ENCODE peak calls at places on chromosomes 4 and X, in six cellular contexts. S, I, F, H, X and O are unnamed samples.

GRCh38 chr4:6198768-6199343 is 1.5 kb downstream of the JAKMIP1 start:
- DNase-seq in S (no peak), I (no peak), F (no peak), H (peak; percentile 77), X (no peak), O (no peak)

GRCh38 chr4:48275247-48275646 is 5.6 kb upstream of the TEC start:
- DNase-seq in S (no peak), I (no peak), F (no peak), H (no peak), X (peak; percentile 15), O (no peak)

GRCh38 chrX:136856050-136856449 is 24.5 kb downstream of the RBMX start:
- DNase-seq in S (no peak), I (no peak), F (no peak), H (no peak), X (no peak), O (no peak)

GRCh38 chrX:17499512-17499911 is 124.5 kb downstream of the NHS start:
- DNase-seq in S (no peak), I (no peak), F (no peak), H (no peak), X (no peak), O (no peak)

GRCh38 chr4:148850257-148850995 is 408.2 kb upstream of the NR3C2 start:
- DNase-seq in S (no peak), I (no peak), F (no peak), H (no peak), X (peak; percentile 20), O (no peak)

GRCh38 chr4:96260071-96260682 is 420.3 kb downstream of the PDHA2 start:
- DNase-seq in S (no peak), I (no peak), F (no peak), H (no peak), X (no peak), O (no peak)

GRCh38 chr4:26736621-26737020 is 124.0 kb upstream of the STIM2 start:
- DNase-seq in S (no peak), I (no peak), F (no peak), H (no peak), X (no peak), O (no peak)

GRCh38 chr4:118099106-118099505 is 64.8 kb downstream of the NDST3 start:
- DNase-seq in S (no peak), I (no peak), F (no peak), H (no peak), X (no peak), O (no peak)

GRCh38 chrX:131987252-131987651 is 35.9 kb upstream of the STK26 start:
- DNase-seq in S (no peak), I (no peak), F (no peak), H (no peak), X (no peak), O (no peak)

GRCh38 chr4:84647307-84647884 is 64.5 kb downstream of the CDS1 start:
- DNase-seq in S (no peak), I (no peak), F (no peak), H (no peak), X (no peak), O (no peak)

GRCh38 chr4:99945718-99946345 is 586 bp downstream of the DNAJB14 start:
- DNase-seq in S (no peak), I (no peak), F (peak; percentile 77), H (peak; percentile 90), X (peak; percentile 44), O (no peak)

GRCh38 chr4:150215601-150216000 is 137.4 kb downstream of the DCLK2 start:
- DNase-seq in S (no peak), I (no peak), F (no peak), H (no peak), X (no peak), O (no peak)

GRCh38 chr4:108540536-108540935 is 79.8 kb upstream of the RPL34 start:
- DNase-seq in S (no peak), I (no peak), F (no peak), H (no peak), X (no peak), O (no peak)

GRCh38 chr4:145732416-145732815 is 52.5 kb downstream of the C4orf51 start:
- DNase-seq in S (no peak), I (no peak), F (no peak), H (no peak), X (no peak), O (no peak)

GRCh38 chr4:145732001-145732400 is 52.1 kb downstream of the C4orf51 start:
- DNase-seq in S (no peak), I (no peak), F (no peak), H (no peak), X (no peak), O (no peak)

GRCh38 chr4:145734051-145734450 is 54.1 kb downstream of the C4orf51 start:
- DNase-seq in S (peak; percentile 32), I (no peak), F (no peak), H (no peak), X (no peak), O (no peak)

GRCh38 chr4:145734576-145735329 is 54.8 kb downstream of the C4orf51 start:
- DNase-seq in S (peak; percentile 91), I (no peak), F (no peak), H (no peak), X (peak; percentile 36), O (peak; percentile 45)

GRCh38 chr4:145732895-145733880 is 53.2 kb downstream of the C4orf51 start:
- DNase-seq in S (peak; percentile 95), I (peak; percentile 35), F (peak; percentile 97), H (peak; percentile 98), X (peak; percentile 53), O (peak; percentile 97)
- H3K4me1 ChIP-seq in S (peaks cover 17% of the 10 kb centered on the region), I (peaks cover 35% of the 10 kb centered on the region), F (peaks cover 32% of the 10 kb centered on the region), H (peaks cover 54% of the 10 kb centered on the region), X (peaks cover 16% of the 10 kb centered on the region), O (peaks cover 55% of the 10 kb centered on the region)

GRCh38 chrX:101407748-101408529 is at the start of the genes GLA and HNRNPH2:
- DNase-seq in S (peak; percentile 95), I (peak; percentile 58), F (peak; percentile 88), H (peak; percentile 86), X (peak; percentile 97), O (peak; percentile 90)
- TF ChIP-seq POLR2A in S (peak; percentile 86), I (no peak), F (no peak), H (peak; percentile 89), X (peak; percentile 70), O (peak; percentile 12)

DNA sequence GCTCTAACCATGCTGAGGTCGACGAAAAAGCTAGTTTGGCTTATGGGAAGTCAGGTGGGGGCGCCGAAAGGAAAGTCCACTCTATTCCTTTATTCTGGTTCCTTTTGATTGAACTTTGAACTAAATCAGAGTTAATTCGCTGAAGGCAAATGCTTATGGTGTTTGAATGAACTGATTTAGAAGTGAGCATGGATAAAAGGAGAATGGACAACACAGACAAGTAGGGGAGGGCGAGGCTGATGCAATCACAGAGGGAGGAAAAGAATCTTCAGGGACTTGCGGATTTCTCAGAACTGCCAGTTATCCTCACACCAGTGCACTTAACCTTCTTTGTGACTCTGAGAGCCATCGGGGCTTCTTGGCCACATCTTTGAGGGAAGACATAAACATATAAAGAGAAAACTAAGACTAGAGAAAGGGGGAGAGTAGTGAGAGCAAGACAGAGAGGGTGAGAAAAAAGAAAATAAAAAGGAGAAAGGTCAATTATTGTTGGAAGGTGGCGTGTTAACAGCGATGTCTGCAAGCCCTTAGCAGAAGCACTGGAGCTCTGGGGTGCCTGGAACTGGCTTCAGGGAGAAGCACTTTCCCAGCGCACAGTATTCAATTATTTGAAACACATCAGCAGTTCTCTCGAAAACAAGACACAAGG is 79.6 kb upstream of the PLAC1 start:
- DNase-seq in S (no peak), I (no peak), F (no peak), H (no peak), X (no peak), O (no peak)
- H3K4me1 ChIP-seq in S (no peaks in the 10 kb centered on the region), I (no peaks in the 10 kb centered on the region), F (no peaks in the 10 kb centered on the region), H (no peaks in the 10 kb centered on the region), X (no peaks in the 10 kb centered on the region), O (no peaks in the 10 kb centered on the region)

GRCh38 chr4:24584175-24584850 is at the start of gene DHX15:
- DNase-seq in S (peak; percentile 96), I (peak; percentile 73), F (peak; percentile 97), H (peak; percentile 99), X (peak; percentile 92), O (peak; percentile 96)
- TF ChIP-seq POLR2A in S (peak; percentile 82), I (no peak), F (no peak), H (peak; percentile 86), X (peak; percentile 83), O (peak; percentile 81)

DNA sequence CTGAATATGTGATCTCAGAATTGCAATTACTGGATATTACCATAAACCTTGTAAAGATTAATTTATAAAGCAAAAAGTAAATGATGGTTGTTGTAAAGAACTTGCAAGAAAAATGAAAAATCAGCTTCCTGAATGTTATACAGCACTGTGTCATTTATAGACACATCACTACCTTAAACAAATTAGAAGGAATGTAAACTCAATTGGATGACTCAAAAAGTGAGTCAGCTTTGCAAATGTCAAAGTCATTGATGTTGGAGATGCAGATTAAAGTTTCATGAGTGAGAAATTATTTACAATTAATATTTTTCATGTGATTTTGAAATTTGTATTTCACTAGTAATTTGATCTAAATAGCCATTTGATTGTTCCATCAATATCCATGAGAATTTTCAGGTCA is 193.2 kb downstream of the RAPGEF2 start:
- DNase-seq in S (no peak), I (no peak), F (no peak), H (no peak), X (peak; percentile 22), O (no peak)
- H3K4me1 ChIP-seq in S (no peaks in the 10 kb centered on the region), I (peaks cover 7% of the 10 kb centered on the region), F (peaks cover 24% of the 10 kb centered on the region), H (peaks cover 5% of the 10 kb centered on the region), X (peaks cover 7% of the 10 kb centered on the region), O (peaks cover 6% of the 10 kb centered on the region)

GRCh38 chr4:139815646-139816601 is 150.3 kb downstream of the MGST2 start:
- DNase-seq in S (peak; percentile 86), I (no peak), F (no peak), H (no peak), X (no peak), O (no peak)
- TF ChIP-seq POLR2A in S (peak; percentile 62), I (no peak), F (no peak), H (no peak), X (no peak), O (no peak)

GRCh38 chr4:184895012-184895795 is 69.4 kb upstream of the ACSL1 start:
- DNase-seq in S (no peak), I (no peak), F (no peak), H (no peak), X (no peak), O (no peak)
- H3K4me1 ChIP-seq in S (no peaks in the 10 kb centered on the region), I (peaks cover 9% of the 10 kb centered on the region), F (no peaks in the 10 kb centered on the region), H (peaks cover 26% of the 10 kb centered on the region), X (peaks cover 66% of the 10 kb centered on the region), O (peaks cover 5% of the 10 kb centered on the region)

GRCh38 chrX:49155900-49156837 is 6.4 kb upstream of the MAGIX start:
- DNase-seq in S (peak; percentile 90), I (peak; percentile 49), F (peak; percentile 96), H (peak; percentile 98), X (no peak), O (peak; percentile 88)
- TF ChIP-seq POLR2A in S (peak; percentile 74), I (no peak), F (no peak), H (peak; percentile 70), X (no peak), O (no peak)